ENCODE peak calls at places on chromosomes 6 and 20, in eight cellular contexts. U is spleen, E is stomach, H is lung, Y is fibroblast of lung, O is body of pancreas, R is vagina, X is astrocyte. C is an unnamed sample.

GRCh38 chr6:149208071-149208670 is 109.3 kb upstream of the TAB2 start:
- DNase-seq in U (no peak), Y (no peak), H (no peak), X (no peak), O (no peak), R (no peak), E (no peak), C (no peak)

GRCh38 chr20:14295812-14296211 is 41.6 kb downstream of the FLRT3 start:
- DNase-seq in Y (no peak), E (no peak), O (no peak), U (no peak), R (no peak), H (no peak), X (no peak), C (no peak)

GRCh38 chr6:12748815-12749521 is 32.4 kb downstream of the PHACTR1 start:
- DNase-seq in R (no peak), E (no peak), H (no peak), X (peak; percentile 8), O (no peak), Y (no peak), U (no peak), C (no peak)

GRCh38 chr6:13453771-13454251 is 33.6 kb downstream of the GFOD1 start:
- DNase-seq in Y (peak; percentile 27), R (no peak), E (no peak), O (no peak), H (no peak), U (no peak), X (peak; percentile 50), C (peak; percentile 73)

GRCh38 chr6:136658711-136659110 is 108.5 kb upstream of the MAP7 start:
- DNase-seq in Y (no peak), E (no peak), R (no peak), X (no peak), H (no peak), U (no peak), O (no peak), C (no peak)

GRCh38 chr6:167103041-167103816 is 19.7 kb upstream of the CCR6 start:
- DNase-seq in O (no peak), R (no peak), X (no peak), E (no peak), Y (no peak), H (no peak), U (peak; percentile 85), C (no peak)

GRCh38 chr6:127520061-127520460 is 926 bp upstream of the MTCL3 start:
- DNase-seq in E (no peak), Y (peak; percentile 50), R (no peak), X (peak; percentile 6), H (no peak), O (no peak), U (no peak), C (no peak)

GRCh38 chr6:5705256-5705655 is 301.5 kb downstream of the NRN1 start:
- DNase-seq in R (no peak), X (no peak), E (no peak), O (no peak), Y (no peak), U (no peak), H (no peak), C (no peak)

GRCh38 chr6:153214439-153214838 is 83.4 kb upstream of the RGS17 start:
- DNase-seq in R (no peak), O (no peak), Y (no peak), X (no peak), E (no peak), U (no peak), H (no peak), C (no peak)

GRCh38 chr20:2874456-2874855 is 1.2 kb downstream of the PTPRA start:
- DNase-seq in O (no peak), R (no peak), U (no peak), H (no peak), E (no peak), Y (no peak), X (no peak), C (no peak)

GRCh38 chr20:47215653-47216397 is 140.7 kb downstream of the ZMYND8 start:
- DNase-seq in R (no peak), O (no peak), X (no peak), E (no peak), U (no peak), H (no peak), Y (no peak), C (no peak)

GRCh38 chr6:93423542-93423941 is 4.2 kb upstream of the EPHA7 start:
- DNase-seq in X (peak; percentile 18), H (no peak), E (no peak), O (no peak), R (no peak), Y (peak; percentile 57), U (no peak), C (no peak)

GRCh38 chr6:70221025-70221714 is 81.7 kb downstream of the COL9A1 start:
- DNase-seq in E (no peak), X (peak; percentile 3), H (no peak), O (peak; percentile 47), U (no peak), R (no peak), Y (peak; percentile 53), C (no peak)

GRCh38 chr6:65671922-65672321 is 35.1 kb downstream of the EYS start:
- DNase-seq in E (no peak), O (no peak), H (no peak), R (no peak), Y (no peak), U (no peak), X (no peak), C (no peak)

GRCh38 chr20:21134883-21135493 is 9.1 kb downstream of the KIZ start:
- DNase-seq in O (no peak), R (no peak), Y (no peak), U (no peak), H (no peak), X (no peak), E (no peak), C (no peak)

GRCh38 chr20:41411458-41411857 is 44.8 kb upstream of the EMILIN3 start:
- DNase-seq in E (no peak), X (peak; percentile 10), Y (peak; percentile 67), R (no peak), U (no peak), O (no peak), H (no peak), C (no peak)

GRCh38 chr20:44200371-44200770 is 10.2 kb downstream of the OSER1 start:
- DNase-seq in E (no peak), H (no peak), R (no peak), Y (no peak), X (no peak), O (no peak), U (no peak), C (no peak)

GRCh38 chr6:1625926-1626413 is 16.3 kb downstream of the FOXC1 start:
- DNase-seq in Y (peak; percentile 24), H (no peak), R (no peak), E (no peak), O (no peak), U (no peak), X (no peak), C (no peak)

GRCh38 chr6:90219168-90219985 is 77.3 kb downstream of the BACH2 start:
- DNase-seq in O (peak; percentile 65), R (no peak), Y (peak; percentile 97), X (peak; percentile 96), U (no peak), H (no peak), E (no peak), C (peak; percentile 48)

GRCh38 chr20:32052090-32052791 is at the start of gene HCK:
- DNase-seq in U (peak; percentile 92), X (no peak), E (peak; percentile 29), H (peak; percentile 56), R (no peak), O (no peak), Y (no peak), C (no peak)

GRCh38 chr6:3849681-3850450 is 693 bp downstream of the FAM50B start:
- DNase-seq in X (peak; percentile 12), R (no peak), Y (peak; percentile 22), U (peak; percentile 84), E (peak; percentile 34), O (peak; percentile 57), H (no peak), C (no peak)

GRCh38 chr20:462199-462991 is at the start of gene TBC1D20:
- DNase-seq in O (peak; percentile 89), E (peak; percentile 88), Y (peak; percentile 85), U (peak; percentile 96), R (no peak), X (peak; percentile 63), H (peak; percentile 79), C (peak; percentile 35)
- TF ChIP-seq CTCF in O (peak; percentile 15), E (no peak), Y (peak; percentile 14), U (no peak), R (no peak), X (no peak), H (peak; percentile 14), C (peak; percentile 17)

DNA sequence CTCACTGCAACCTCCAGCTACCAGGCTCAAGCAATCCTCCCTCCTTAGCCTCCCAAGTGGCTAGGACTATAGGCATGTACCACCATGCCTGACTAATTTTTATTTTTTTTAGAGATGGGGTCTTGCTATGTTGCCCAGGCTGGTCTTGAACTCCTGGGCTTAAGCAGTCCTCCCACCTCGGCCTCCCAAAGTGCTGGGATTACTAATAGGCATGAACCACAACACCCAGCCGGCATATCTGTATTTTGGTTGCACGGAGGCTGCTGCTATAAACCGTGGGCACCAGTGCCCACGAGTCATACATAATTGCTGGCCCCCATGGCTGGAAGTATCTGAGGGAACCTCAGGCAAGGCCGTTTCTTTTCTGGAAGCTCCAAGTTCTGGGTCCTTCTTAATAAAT is 18.3 kb upstream of the ADRM1 start:
- DNase-seq in O (no peak), H (no peak), X (no peak), E (no peak), Y (no peak), U (no peak), R (no peak), C (no peak)
- H3K36me3 ChIP-seq in O (peaks cover 56% of the 10 kb centered on the region), H (peaks cover 4% of the 10 kb centered on the region), X (peaks cover 16% of the 10 kb centered on the region), E (peaks cover 96% of the 10 kb centered on the region), Y (peaks cover 9% of the 10 kb centered on the region), U (peaks cover 74% of the 10 kb centered on the region), R (no peaks in the 10 kb centered on the region), C (peaks cover 4% of the 10 kb centered on the region)

GRCh38 chr20:5128886-5129285 is 2.1 kb downstream of the CDS2 start:
- DNase-seq in Y (no peak), R (no peak), O (no peak), H (no peak), U (no peak), X (no peak), E (no peak), C (no peak)
- TF ChIP-seq CTCF in Y (no peak), R (no peak), O (no peak), H (no peak), U (no peak), X (no peak), E (no peak), C (no peak)

DNA sequence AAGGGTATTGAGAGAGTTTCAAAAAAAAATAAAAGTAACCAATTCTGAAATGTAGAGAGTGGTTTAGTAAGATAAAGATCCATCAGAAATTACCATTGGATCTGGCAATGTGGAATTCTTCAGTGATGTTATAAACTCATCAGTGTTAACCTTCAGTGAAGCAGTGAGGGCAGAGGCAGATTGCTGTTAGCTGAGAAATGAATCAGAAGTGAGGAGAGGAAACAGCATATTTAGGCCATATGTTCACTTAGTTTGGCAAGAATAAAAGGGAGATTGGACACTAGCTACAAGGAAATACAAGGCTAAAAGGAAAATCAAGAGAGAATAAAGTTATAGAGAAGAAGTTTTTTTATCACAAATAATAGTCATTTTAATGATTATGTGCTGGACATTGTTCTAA is 9.6 kb downstream of the KCNQ5 start:
- DNase-seq in R (no peak), E (no peak), O (no peak), X (no peak), Y (no peak), H (no peak), U (no peak), C (no peak)
- H3K36me3 ChIP-seq in R (no peaks in the 10 kb centered on the region), E (no peaks in the 10 kb centered on the region), O (no peaks in the 10 kb centered on the region), X (no peaks in the 10 kb centered on the region), Y (no peaks in the 10 kb centered on the region), H (no peaks in the 10 kb centered on the region), U (no peaks in the 10 kb centered on the region), C (no peaks in the 10 kb centered on the region)